ENCODE peak calls at places on chromosomes 7 and 10, in eight cellular contexts. V, L, N, U, J, C, Q and O are unnamed samples.

GRCh38 chr10:2985729-2986232 is 81.6 kb upstream of the PFKP start:
- DNase-seq in V (peak), L (no peak), N (no peak), U (peak), J (no peak), C (no peak), Q (peak), O (no peak)

GRCh38 chr10:32132357-32132756 is 76.1 kb upstream of the KIF5B start:
- DNase-seq in V (no peak), L (no peak), N (no peak), U (no peak), J (no peak), C (no peak), Q (no peak), O (no peak)

GRCh38 chr7:46198691-46199090 is 277.6 kb upstream of the IGFBP3 start:
- DNase-seq in V (no peak), L (no peak), N (no peak), U (peak), J (no peak), C (no peak), Q (no peak), O (no peak)

GRCh38 chr7:2760098-2760889 is 72.3 kb downstream of the AMZ1 start:
- DNase-seq in V (peak), L (no peak), N (no peak), U (peak), J (no peak), C (no peak), Q (peak), O (no peak)

GRCh38 chr7:46357290-46357689 is 436.2 kb upstream of the IGFBP3 start:
- DNase-seq in V (no peak), L (no peak), N (no peak), U (no peak), J (no peak), C (no peak), Q (no peak), O (no peak)

GRCh38 chr7:138880881-138881577 is 83.0 kb upstream of the ATP6V0A4 start:
- DNase-seq in V (no peak), L (no peak), N (no peak), U (no peak), J (no peak), C (no peak), Q (peak), O (no peak)

GRCh38 chr7:43572516-43573049 is 10.3 kb upstream of the STK17A start:
- DNase-seq in V (peak), L (no peak), N (no peak), U (peak), J (peak), C (peak), Q (peak), O (no peak)

GRCh38 chr10:119207713-119208552 is 562 bp downstream of the GRK5 start:
- DNase-seq in V (no peak), L (peak), N (peak), U (peak), J (no peak), C (no peak), Q (peak), O (no peak)

GRCh38 chr7:325051-325798 is 35.3 kb downstream of the FOXL3 start:
- DNase-seq in V (no peak), L (no peak), N (no peak), U (no peak), J (no peak), C (no peak), Q (no peak), O (no peak)

GRCh38 chr7:140342732-140343514 is 55.4 kb downstream of the SLC37A3 start:
- DNase-seq in V (peak), L (no peak), N (no peak), U (peak), J (no peak), C (no peak), Q (peak), O (no peak)

GRCh38 chr10:63901916-63902315 is 380.7 kb downstream of the REEP3 start:
- DNase-seq in V (no peak), L (no peak), N (no peak), U (peak), J (no peak), C (no peak), Q (no peak), O (no peak)

GRCh38 chr10:64586930-64587503 is 1065.8 kb downstream of the REEP3 start:
- DNase-seq in V (no peak), L (no peak), N (no peak), U (peak), J (no peak), C (no peak), Q (peak), O (no peak)

GRCh38 chr7:31748084-31748483 is 61.1 kb downstream of the PPP1R17 start:
- DNase-seq in V (no peak), L (no peak), N (no peak), U (no peak), J (no peak), C (no peak), Q (no peak), O (no peak)

GRCh38 chr10:18205098-18205834 is 65.0 kb downstream of the CACNB2 start:
- DNase-seq in V (no peak), L (no peak), N (no peak), U (peak), J (no peak), C (no peak), Q (peak), O (no peak)

GRCh38 chr10:28947209-28947608 is 269.9 kb downstream of the BAMBI start:
- DNase-seq in V (no peak), L (no peak), N (no peak), U (no peak), J (no peak), C (no peak), Q (peak), O (no peak)

GRCh38 chr10:32104622-32105509 is 48.6 kb upstream of the KIF5B start:
- DNase-seq in V (no peak), L (no peak), N (no peak), U (no peak), J (no peak), C (peak), Q (peak), O (no peak)

DNA sequence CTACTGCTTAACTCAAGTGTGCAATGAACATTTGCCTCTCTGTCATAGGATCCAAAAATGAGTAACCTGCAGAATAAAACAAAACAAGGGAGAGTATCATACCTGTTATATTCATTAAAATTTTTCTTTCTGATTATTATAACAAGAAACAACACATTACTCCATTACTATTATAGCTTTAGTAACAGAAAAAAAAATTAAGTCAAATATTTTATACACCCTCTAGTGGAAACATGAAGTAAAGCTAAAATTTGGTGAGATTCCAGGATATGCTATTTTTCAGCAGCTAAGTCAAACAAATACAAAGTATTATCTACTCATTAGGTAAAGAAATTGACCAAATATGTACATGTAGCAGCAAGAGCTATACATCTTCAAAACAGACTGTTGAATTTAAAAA is 56.3 kb downstream of the PDZD8 start:
- DNase-seq in V (no peak), L (no peak), N (no peak), U (peak), J (no peak), C (no peak), Q (peak), O (no peak)
- TF ChIP-seq CTCF in V (peak), L (peak), N (peak), U (peak), J (peak), C (peak), Q (peak), O (peak)

GRCh38 chr7:23356726-23357125 is 57.6 kb downstream of the MALSU1 start:
- DNase-seq in V (no peak), L (no peak), N (no peak), U (peak), J (no peak), C (no peak), Q (no peak), O (no peak)

GRCh38 chr7:23358152-23358674 is 59.1 kb downstream of the MALSU1 start:
- DNase-seq in V (no peak), L (no peak), N (no peak), U (no peak), J (no peak), C (no peak), Q (no peak), O (no peak)

GRCh38 chr7:23356168-23356567 is 57.0 kb downstream of the MALSU1 start:
- DNase-seq in V (no peak), L (no peak), N (no peak), U (no peak), J (no peak), C (no peak), Q (no peak), O (no peak)

GRCh38 chr7:23353172-23353571 is 54.0 kb downstream of the MALSU1 start:
- DNase-seq in V (no peak), L (peak), N (no peak), U (no peak), J (no peak), C (no peak), Q (no peak), O (peak)

GRCh38 chr7:23357190-23358093 is 58.3 kb downstream of the MALSU1 start:
- DNase-seq in V (peak), L (peak), N (no peak), U (peak), J (no peak), C (no peak), Q (peak), O (peak)
- TF ChIP-seq CTCF in V (peak), L (peak), N (no peak), U (peak), J (peak), C (peak), Q (no peak), O (peak)

GRCh38 chr7:130560972-130561371 is 69.1 kb downstream of the MEST start:
- DNase-seq in V (peak), L (peak), N (no peak), U (peak), J (no peak), C (peak), Q (peak), O (peak)
- TF ChIP-seq CTCF in V (peak), L (peak), N (no peak), U (peak), J (peak), C (peak), Q (peak), O (peak)

GRCh38 chr10:86708068-86708782 is 39.9 kb downstream of the LDB3 start:
- DNase-seq in V (no peak), L (no peak), N (no peak), U (no peak), J (no peak), C (no peak), Q (no peak), O (no peak)

GRCh38 chr10:86708783-86709778 is 40.8 kb downstream of the LDB3 start:
- DNase-seq in V (no peak), L (no peak), N (no peak), U (no peak), J (no peak), C (no peak), Q (no peak), O (no peak)

GRCh38 chr10:86711237-86711956 is 43.1 kb downstream of the LDB3 start:
- DNase-seq in V (peak), L (peak), N (no peak), U (peak), J (peak), C (peak), Q (peak), O (peak)

GRCh38 chr10:86710987-86711236 is 42.6 kb downstream of the LDB3 start:
- DNase-seq in V (no peak), L (no peak), N (no peak), U (no peak), J (no peak), C (no peak), Q (no peak), O (no peak)

GRCh38 chr10:86709786-86710185 is 41.5 kb downstream of the LDB3 start:
- DNase-seq in V (no peak), L (no peak), N (no peak), U (no peak), J (no peak), C (no peak), Q (no peak), O (no peak)
- TF ChIP-seq CTCF in V (no peak), L (no peak), N (no peak), U (no peak), J (no peak), C (no peak), Q (no peak), O (no peak)

GRCh38 chr10:14186245-14186644 is 144.5 kb downstream of the FRMD4A start:
- DNase-seq in V (no peak), L (no peak), N (no peak), U (peak), J (no peak), C (no peak), Q (no peak), O (no peak)
- TF ChIP-seq CTCF in V (peak), L (peak), N (no peak), U (peak), J (peak), C (peak), Q (peak), O (peak)

GRCh38 chr7:128697301-128697905 is 25.3 kb downstream of the GARIN1A start:
- DNase-seq in V (no peak), L (peak), N (no peak), U (peak), J (peak), C (peak), Q (peak), O (peak)
- TF ChIP-seq CTCF in V (no peak), L (peak), N (no peak), U (peak), J (peak), C (peak), Q (peak), O (peak)

GRCh38 chr7:21927693-21928092 is 18.0 kb downstream of the CDCA7L start:
- DNase-seq in V (no peak), L (no peak), N (no peak), U (no peak), J (no peak), C (no peak), Q (no peak), O (no peak)
- TF ChIP-seq CTCF in V (no peak), L (no peak), N (no peak), U (no peak), J (no peak), C (no peak), Q (no peak), O (no peak)

DNA sequence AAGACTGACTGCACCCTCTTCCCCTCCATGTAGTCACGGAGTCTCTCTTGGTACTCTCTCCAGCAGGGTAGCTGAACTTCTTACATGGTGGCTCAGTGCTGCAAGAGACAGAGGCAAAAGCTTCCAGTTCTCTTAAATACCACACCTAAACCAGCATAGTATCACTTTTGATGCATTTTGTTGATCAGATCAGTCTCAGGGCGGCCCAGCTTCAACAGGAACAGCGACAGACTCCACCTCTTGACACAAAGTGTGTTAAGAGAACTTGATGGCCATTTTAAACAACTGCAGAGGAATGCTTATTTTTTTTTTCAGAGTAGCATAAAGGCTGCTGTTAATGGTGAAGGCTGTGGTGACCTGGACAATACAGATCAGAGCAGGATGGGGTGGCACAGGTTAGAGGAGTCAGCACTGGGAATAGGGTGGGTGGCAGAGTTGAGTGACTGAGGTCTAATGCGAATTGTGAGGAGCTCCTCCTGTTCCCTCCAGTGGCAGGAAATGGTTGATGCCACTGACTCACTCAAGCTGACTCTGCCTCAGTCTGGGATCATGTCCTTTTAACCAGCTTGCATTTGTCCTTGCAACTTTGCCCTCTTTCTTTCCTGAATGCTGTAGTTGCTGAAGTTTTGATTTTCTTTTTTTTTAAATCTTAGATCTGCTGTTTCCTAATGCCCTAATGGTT is 17.3 kb downstream of the MGAM start:
- DNase-seq in V (no peak), L (no peak), N (no peak), U (peak), J (no peak), C (no peak), Q (no peak), O (no peak)
- TF ChIP-seq CTCF in V (no peak), L (no peak), N (no peak), U (peak), J (no peak), C (no peak), Q (no peak), O (no peak)

GRCh38 chr7:104341545-104341944 is 13.1 kb downstream of the LHFPL3 start:
- DNase-seq in V (no peak), L (no peak), N (no peak), U (no peak), J (no peak), C (no peak), Q (no peak), O (peak)
- TF ChIP-seq CTCF in V (peak), L (peak), N (no peak), U (no peak), J (no peak), C (no peak), Q (no peak), O (peak)

GRCh38 chr10:126062132-126063032 is 166.0 kb downstream of the FANK1 start:
- DNase-seq in V (peak), L (no peak), N (peak), U (peak), J (peak), C (peak), Q (peak), O (no peak)

GRCh38 chr10:126064512-126064911 is 168.1 kb downstream of the FANK1 start:
- DNase-seq in V (no peak), L (no peak), N (no peak), U (no peak), J (no peak), C (no peak), Q (no peak), O (no peak)

GRCh38 chr10:126065751-126066150 is 169.4 kb downstream of the FANK1 start:
- DNase-seq in V (no peak), L (no peak), N (no peak), U (no peak), J (no peak), C (no peak), Q (no peak), O (no peak)

GRCh38 chr10:126061526-126061925 is 165.2 kb downstream of the FANK1 start:
- DNase-seq in V (no peak), L (no peak), N (no peak), U (no peak), J (no peak), C (no peak), Q (no peak), O (no peak)

DNA sequence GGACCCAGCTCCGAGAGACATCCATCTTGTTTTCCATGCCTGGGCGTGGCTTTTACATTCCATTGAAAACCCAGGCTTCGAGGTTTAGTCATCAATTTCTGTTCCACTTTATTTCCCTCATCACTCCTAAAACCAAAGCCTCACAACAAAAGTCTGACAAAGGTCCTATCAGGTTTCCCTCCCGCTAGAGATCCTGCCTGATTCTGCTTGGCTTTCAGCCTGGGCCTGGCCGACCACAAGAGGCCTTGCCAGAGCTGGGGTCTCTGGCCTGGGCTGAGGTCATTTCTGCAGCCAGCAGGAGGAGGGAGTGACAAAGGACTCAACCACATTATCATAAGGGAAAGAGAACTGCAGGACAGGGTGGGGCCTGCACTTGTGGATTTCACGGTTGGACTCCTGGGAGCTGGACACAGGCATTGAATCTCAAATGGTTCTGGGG is 167.0 kb downstream of the FANK1 start:
- DNase-seq in V (peak), L (no peak), N (no peak), U (peak), J (peak), C (no peak), Q (peak), O (no peak)
- TF ChIP-seq CTCF in V (no peak), L (no peak), N (no peak), U (no peak), J (peak), C (no peak), Q (no peak), O (no peak)